ENCODE peak calls at places on chromosomes 4 and X, in six cellular contexts. B, H, O, K, T and Z are unnamed samples.

GRCh38 chr4:99506781-99507180 is 4.0 kb upstream of the C4orf17 start:
- DNase-seq in B (no peak), H (no peak), O (no peak), K (no peak), T (no peak), Z (no peak)

GRCh38 chr4:182137343-182137742 is 105.9 kb upstream of the TENM3 start:
- DNase-seq in B (no peak), H (no peak), O (no peak), K (no peak), T (no peak), Z (no peak)

GRCh38 chrX:56281789-56282188 is 49.6 kb downstream of the KLF8 start:
- DNase-seq in B (no peak), H (no peak), O (no peak), K (no peak), T (no peak), Z (no peak)

GRCh38 chr4:164876680-164877324 is at the start of gene APELA:
- DNase-seq in B (no peak), H (no peak), O (no peak), K (no peak), T (no peak), Z (no peak)

GRCh38 chr4:3271131-3271530 is 21.7 kb upstream of the RGS12 start:
- DNase-seq in B (no peak), H (no peak), O (no peak), K (no peak), T (no peak), Z (no peak)

GRCh38 chr4:41883988-41884737 is 51.1 kb upstream of the TMEM33 start:
- DNase-seq in B (no peak), H (no peak), O (no peak), K (no peak), T (no peak), Z (no peak)

GRCh38 chr4:155376387-155377268 is at the start of gene MAP9:
- DNase-seq in B (peak), H (peak), O (peak), K (peak), T (peak), Z (peak)

GRCh38 chrX:136260801-136261200 is 9.6 kb upstream of the MAP7D3 start:
- DNase-seq in B (no peak), H (no peak), O (no peak), K (no peak), T (no peak), Z (no peak)

GRCh38 chr4:8340721-8341680 is 71.4 kb downstream of the HTRA3 start:
- DNase-seq in B (peak), H (peak), O (peak), K (peak), T (no peak), Z (peak)

GRCh38 chr4:126682250-126682649 is 950.5 kb upstream of the INTU start:
- DNase-seq in B (no peak), H (no peak), O (no peak), K (no peak), T (no peak), Z (no peak)

GRCh38 chr4:102531441-102531840 is 30.3 kb downstream of the NFKB1 start:
- DNase-seq in B (no peak), H (no peak), O (no peak), K (no peak), T (no peak), Z (no peak)

GRCh38 chrX:28585767-28586166 is 1.5 kb upstream of the IL1RAPL1 start:
- DNase-seq in B (no peak), H (no peak), O (no peak), K (no peak), T (no peak), Z (no peak)

GRCh38 chrX:28584025-28584424 is 3.2 kb upstream of the IL1RAPL1 start:
- DNase-seq in B (no peak), H (no peak), O (no peak), K (no peak), T (no peak), Z (no peak)

GRCh38 chrX:28589048-28589447 is 1.8 kb downstream of the IL1RAPL1 start:
- DNase-seq in B (no peak), H (no peak), O (no peak), K (no peak), T (no peak), Z (no peak)

GRCh38 chrX:28586291-28586690 is 955 bp upstream of the IL1RAPL1 start:
- DNase-seq in B (no peak), H (no peak), O (no peak), K (peak), T (no peak), Z (no peak)

DNA sequence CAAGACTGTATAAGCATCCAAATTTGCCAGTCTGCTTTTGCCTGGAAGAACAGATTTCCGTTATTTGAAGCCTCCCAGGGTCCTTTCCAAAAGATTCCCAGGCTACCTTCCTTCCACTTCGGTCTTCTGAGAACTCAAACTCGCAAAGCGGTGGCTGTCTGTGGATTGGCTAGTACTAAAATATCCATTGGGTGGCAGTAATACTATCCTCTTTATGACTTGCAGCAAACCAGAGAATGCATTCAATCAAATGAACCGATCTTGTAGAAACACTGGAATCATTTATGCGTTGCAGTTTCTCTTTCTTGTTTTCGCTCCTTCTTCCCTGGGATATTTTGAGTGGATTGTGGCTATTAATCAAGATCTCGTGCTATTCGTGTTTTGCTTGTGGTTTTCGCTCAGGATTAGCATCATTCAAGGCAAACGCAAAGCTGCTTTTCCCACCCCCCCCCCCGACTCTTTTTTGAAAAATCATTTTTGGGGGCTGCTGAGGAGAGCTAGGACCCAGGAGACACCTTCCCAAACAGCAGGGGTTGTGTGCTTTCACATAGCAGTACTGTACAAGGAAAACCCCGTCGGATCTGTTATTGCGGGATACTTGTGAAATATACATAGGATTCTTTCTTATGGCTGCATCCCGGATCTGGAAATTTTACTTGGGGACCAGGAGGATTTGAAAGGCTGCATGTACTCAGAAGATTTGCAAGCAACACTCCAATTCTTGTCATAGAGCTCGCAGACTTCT is at the start of gene IL1RAPL1:
- DNase-seq in B (no peak), H (no peak), O (no peak), K (no peak), T (no peak), Z (no peak)
- TF ChIP-seq CTCF in B (no peak), H (peak), O (peak), K (no peak), T (no peak), Z (no peak)

GRCh38 chr4:69760455-69760854 is at the start of gene SULT1B1:
- DNase-seq in B (no peak), H (peak), O (no peak), K (no peak), T (no peak), Z (no peak)
- TF ChIP-seq POLR2A in B (no peak), H (peak), O (no peak), K (no peak), T (no peak), Z (no peak)

DNA sequence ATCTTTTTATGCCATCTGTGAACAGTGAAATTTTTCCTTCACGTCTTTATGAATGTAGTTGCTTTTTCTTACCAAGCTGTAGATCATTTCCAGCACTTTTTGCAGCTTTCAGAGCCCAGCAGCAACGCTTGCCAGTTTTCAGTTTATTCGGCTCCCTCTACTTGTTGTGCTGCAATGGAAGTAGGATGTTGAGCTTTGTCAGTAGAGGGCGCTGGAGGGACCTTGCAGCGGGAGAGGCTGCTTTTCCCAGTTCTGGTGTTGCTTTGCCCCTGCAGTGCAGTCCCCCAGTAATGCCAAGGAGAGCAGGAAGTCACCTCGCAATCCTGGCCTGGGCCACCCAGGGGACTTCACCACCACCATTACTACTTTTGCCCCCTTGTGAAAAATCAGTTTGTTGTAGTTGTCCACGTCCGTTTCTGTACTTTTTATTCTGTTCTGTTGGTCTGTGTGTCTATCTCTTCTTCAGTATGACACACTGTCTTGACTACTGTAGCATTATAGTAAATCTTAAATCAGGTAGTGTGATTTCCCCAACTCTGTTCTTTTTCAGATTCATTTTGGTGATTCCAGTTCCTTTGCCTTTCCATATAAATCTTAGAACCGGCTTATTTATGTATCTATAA is 21.8 kb downstream of the CMC4 start:
- DNase-seq in B (no peak), H (peak), O (no peak), K (no peak), T (no peak), Z (no peak)
- TF ChIP-seq CTCF in B (no peak), H (peak), O (peak), K (peak), T (peak), Z (peak)

GRCh38 chr4:55635760-55636621 is at the start of gene NMU:
- DNase-seq in B (peak), H (peak), O (peak), K (no peak), T (no peak), Z (no peak)
- TF ChIP-seq POLR2A in B (no peak), H (no peak), O (no peak), K (no peak), T (no peak), Z (no peak)